ENCODE peak calls at places on chromosomes 3 and 15, in ten cellular contexts. One of them, this sample, is unnamed.

GRCh38 chr3:183178833-183179549 is 16.5 kb upstream of the LAMP3 start:
- DNase-seq in left lobe of liver: no peak
- DNase-seq in dorsolateral prefrontal cortex: peak; percentile 78
- DNase-seq in tibial artery: no peak
- DNase-seq in WTC11: peak; percentile 76
- DNase-seq in dermis blood vessel endothelial cell: peak; percentile 79
- DNase-seq in AG04450: no peak
- DNase-seq in putamen: peak; percentile 47
- DNase-seq in posterior cingulate gyrus: peak; percentile 64
- DNase-seq in activated naive CD4-positive, alpha-beta T cell treated with anti-CD3 and anti-CD28 coated beads, Interleukin-2, amount 10 ng/mL, durations not matched to agents 7 days and 5 days: peak; percentile 60
- DNase-seq in this sample: no peak

GRCh38 chr3:27485853-27486252 is 1.7 kb upstream of the SLC4A7 start:
- DNase-seq in left lobe of liver: no peak
- DNase-seq in dorsolateral prefrontal cortex: no peak
- DNase-seq in tibial artery: no peak
- DNase-seq in WTC11: no peak
- DNase-seq in dermis blood vessel endothelial cell: no peak
- DNase-seq in AG04450: no peak
- DNase-seq in putamen: no peak
- DNase-seq in posterior cingulate gyrus: no peak
- DNase-seq in activated naive CD4-positive, alpha-beta T cell treated with anti-CD3 and anti-CD28 coated beads, Interleukin-2, amount 10 ng/mL, durations not matched to agents 7 days and 5 days: no peak
- DNase-seq in this sample: no peak

GRCh38 chr3:61066800-61067199 is 184.5 kb downstream of the FHIT start:
- DNase-seq in left lobe of liver: no peak
- DNase-seq in dorsolateral prefrontal cortex: no peak
- DNase-seq in tibial artery: no peak
- DNase-seq in WTC11: no peak
- DNase-seq in dermis blood vessel endothelial cell: no peak
- DNase-seq in AG04450: no peak
- DNase-seq in putamen: no peak
- DNase-seq in posterior cingulate gyrus: no peak
- DNase-seq in activated naive CD4-positive, alpha-beta T cell treated with anti-CD3 and anti-CD28 coated beads, Interleukin-2, amount 10 ng/mL, durations not matched to agents 7 days and 5 days: no peak
- DNase-seq in this sample: no peak

GRCh38 chr3:126129408-126129891 is 45.5 kb upstream of the SLC41A3 start:
- DNase-seq in left lobe of liver: peak; percentile 56
- DNase-seq in dorsolateral prefrontal cortex: no peak
- DNase-seq in tibial artery: peak; percentile 65
- DNase-seq in WTC11: peak; percentile 8
- DNase-seq in dermis blood vessel endothelial cell: peak; percentile 95
- DNase-seq in AG04450: no peak
- DNase-seq in putamen: no peak
- DNase-seq in posterior cingulate gyrus: no peak
- DNase-seq in activated naive CD4-positive, alpha-beta T cell treated with anti-CD3 and anti-CD28 coated beads, Interleukin-2, amount 10 ng/mL, durations not matched to agents 7 days and 5 days: no peak
- DNase-seq in this sample: no peak

GRCh38 chr3:14634763-14635400 is 16.7 kb upstream of the CCDC174 start:
- DNase-seq in left lobe of liver: no peak
- DNase-seq in dorsolateral prefrontal cortex: no peak
- DNase-seq in tibial artery: no peak
- DNase-seq in WTC11: no peak
- DNase-seq in dermis blood vessel endothelial cell: peak; percentile 86
- DNase-seq in AG04450: no peak
- DNase-seq in putamen: no peak
- DNase-seq in posterior cingulate gyrus: no peak
- DNase-seq in activated naive CD4-positive, alpha-beta T cell treated with anti-CD3 and anti-CD28 coated beads, Interleukin-2, amount 10 ng/mL, durations not matched to agents 7 days and 5 days: no peak
- DNase-seq in this sample: no peak

GRCh38 chr15:24943361-24943760 is 11.4 kb upstream of the SNRPN start:
- DNase-seq in left lobe of liver: no peak
- DNase-seq in dorsolateral prefrontal cortex: no peak
- DNase-seq in tibial artery: no peak
- DNase-seq in WTC11: no peak
- DNase-seq in dermis blood vessel endothelial cell: no peak
- DNase-seq in AG04450: no peak
- DNase-seq in putamen: no peak
- DNase-seq in posterior cingulate gyrus: no peak
- DNase-seq in activated naive CD4-positive, alpha-beta T cell treated with anti-CD3 and anti-CD28 coated beads, Interleukin-2, amount 10 ng/mL, durations not matched to agents 7 days and 5 days: no peak
- DNase-seq in this sample: no peak

GRCh38 chr3:155080692-155081091 is 573 bp downstream of the MME start:
- DNase-seq in left lobe of liver: no peak
- DNase-seq in dorsolateral prefrontal cortex: no peak
- DNase-seq in tibial artery: no peak
- DNase-seq in WTC11: no peak
- DNase-seq in dermis blood vessel endothelial cell: peak; percentile 7
- DNase-seq in AG04450: no peak
- DNase-seq in putamen: peak; percentile 52
- DNase-seq in posterior cingulate gyrus: no peak
- DNase-seq in activated naive CD4-positive, alpha-beta T cell treated with anti-CD3 and anti-CD28 coated beads, Interleukin-2, amount 10 ng/mL, durations not matched to agents 7 days and 5 days: no peak
- DNase-seq in this sample: no peak

GRCh38 chr3:58041826-58042324 is 33.7 kb downstream of the FLNB start:
- DNase-seq in left lobe of liver: no peak
- DNase-seq in dorsolateral prefrontal cortex: no peak
- DNase-seq in tibial artery: no peak
- DNase-seq in WTC11: no peak
- DNase-seq in dermis blood vessel endothelial cell: peak; percentile 69
- DNase-seq in AG04450: peak; percentile 71
- DNase-seq in putamen: no peak
- DNase-seq in posterior cingulate gyrus: no peak
- DNase-seq in activated naive CD4-positive, alpha-beta T cell treated with anti-CD3 and anti-CD28 coated beads, Interleukin-2, amount 10 ng/mL, durations not matched to agents 7 days and 5 days: no peak
- DNase-seq in this sample: no peak

GRCh38 chr15:70095387-70096214 is 2.1 kb downstream of the TLE3 start:
- DNase-seq in left lobe of liver: no peak
- DNase-seq in dorsolateral prefrontal cortex: no peak
- DNase-seq in tibial artery: peak; percentile 73
- DNase-seq in WTC11: peak; percentile 73
- DNase-seq in dermis blood vessel endothelial cell: peak; percentile 35
- DNase-seq in AG04450: no peak
- DNase-seq in putamen: no peak
- DNase-seq in posterior cingulate gyrus: no peak
- DNase-seq in activated naive CD4-positive, alpha-beta T cell treated with anti-CD3 and anti-CD28 coated beads, Interleukin-2, amount 10 ng/mL, durations not matched to agents 7 days and 5 days: peak; percentile 50
- DNase-seq in this sample: no peak

GRCh38 chr15:90104551-90104950 is 2.3 kb upstream of the IDH2 start:
- DNase-seq in left lobe of liver: peak; percentile 80
- DNase-seq in dorsolateral prefrontal cortex: no peak
- DNase-seq in tibial artery: peak; percentile 51
- DNase-seq in WTC11: no peak
- DNase-seq in dermis blood vessel endothelial cell: no peak
- DNase-seq in AG04450: no peak
- DNase-seq in putamen: no peak
- DNase-seq in posterior cingulate gyrus: no peak
- DNase-seq in activated naive CD4-positive, alpha-beta T cell treated with anti-CD3 and anti-CD28 coated beads, Interleukin-2, amount 10 ng/mL, durations not matched to agents 7 days and 5 days: no peak
- DNase-seq in this sample: no peak

GRCh38 chr3:42685363-42685881 is at the start of gene KLHL40:
- DNase-seq in left lobe of liver: no peak
- DNase-seq in dorsolateral prefrontal cortex: no peak
- DNase-seq in tibial artery: peak; percentile 58
- DNase-seq in WTC11: no peak
- DNase-seq in dermis blood vessel endothelial cell: no peak
- DNase-seq in AG04450: no peak
- DNase-seq in putamen: no peak
- DNase-seq in posterior cingulate gyrus: no peak
- DNase-seq in activated naive CD4-positive, alpha-beta T cell treated with anti-CD3 and anti-CD28 coated beads, Interleukin-2, amount 10 ng/mL, durations not matched to agents 7 days and 5 days: no peak
- DNase-seq in this sample: no peak

GRCh38 chr3:159844801-159845261 is 143.8 kb upstream of the IL12A start:
- DNase-seq in left lobe of liver: no peak
- DNase-seq in dorsolateral prefrontal cortex: no peak
- DNase-seq in tibial artery: no peak
- DNase-seq in WTC11: no peak
- DNase-seq in dermis blood vessel endothelial cell: no peak
- DNase-seq in AG04450: no peak
- DNase-seq in putamen: no peak
- DNase-seq in posterior cingulate gyrus: peak; percentile 65
- DNase-seq in activated naive CD4-positive, alpha-beta T cell treated with anti-CD3 and anti-CD28 coated beads, Interleukin-2, amount 10 ng/mL, durations not matched to agents 7 days and 5 days: no peak
- DNase-seq in this sample: no peak

GRCh38 chr15:68528891-68529290 is 49.9 kb upstream of the CORO2B start:
- DNase-seq in left lobe of liver: no peak
- DNase-seq in dorsolateral prefrontal cortex: no peak
- DNase-seq in tibial artery: no peak
- DNase-seq in WTC11: no peak
- DNase-seq in dermis blood vessel endothelial cell: peak; percentile 73
- DNase-seq in AG04450: no peak
- DNase-seq in putamen: no peak
- DNase-seq in posterior cingulate gyrus: no peak
- DNase-seq in activated naive CD4-positive, alpha-beta T cell treated with anti-CD3 and anti-CD28 coated beads, Interleukin-2, amount 10 ng/mL, durations not matched to agents 7 days and 5 days: no peak
- DNase-seq in this sample: no peak

GRCh38 chr15:73325191-73325980 is 43.4 kb downstream of the HCN4 start:
- DNase-seq in left lobe of liver: no peak
- DNase-seq in dorsolateral prefrontal cortex: no peak
- DNase-seq in tibial artery: peak; percentile 54
- DNase-seq in WTC11: peak; percentile 41
- DNase-seq in dermis blood vessel endothelial cell: peak; percentile 2
- DNase-seq in AG04450: no peak
- DNase-seq in putamen: no peak
- DNase-seq in posterior cingulate gyrus: no peak
- DNase-seq in activated naive CD4-positive, alpha-beta T cell treated with anti-CD3 and anti-CD28 coated beads, Interleukin-2, amount 10 ng/mL, durations not matched to agents 7 days and 5 days: peak; percentile 27
- DNase-seq in this sample: no peak

GRCh38 chr3:106261396-106261795 is 392.6 kb upstream of the CBLB start:
- DNase-seq in left lobe of liver: no peak
- DNase-seq in dorsolateral prefrontal cortex: no peak
- DNase-seq in tibial artery: no peak
- DNase-seq in WTC11: no peak
- DNase-seq in dermis blood vessel endothelial cell: no peak
- DNase-seq in AG04450: no peak
- DNase-seq in putamen: no peak
- DNase-seq in posterior cingulate gyrus: no peak
- DNase-seq in activated naive CD4-positive, alpha-beta T cell treated with anti-CD3 and anti-CD28 coated beads, Interleukin-2, amount 10 ng/mL, durations not matched to agents 7 days and 5 days: no peak
- DNase-seq in this sample: no peak

GRCh38 chr3:37337481-37337880 is 163.1 kb upstream of the LRRFIP2 start:
- DNase-seq in left lobe of liver: no peak
- DNase-seq in dorsolateral prefrontal cortex: no peak
- DNase-seq in tibial artery: no peak
- DNase-seq in WTC11: no peak
- DNase-seq in dermis blood vessel endothelial cell: no peak
- DNase-seq in AG04450: no peak
- DNase-seq in putamen: no peak
- DNase-seq in posterior cingulate gyrus: no peak
- DNase-seq in activated naive CD4-positive, alpha-beta T cell treated with anti-CD3 and anti-CD28 coated beads, Interleukin-2, amount 10 ng/mL, durations not matched to agents 7 days and 5 days: no peak
- DNase-seq in this sample: no peak

GRCh38 chr15:70008697-70009285 is 88.9 kb downstream of the TLE3 start:
- DNase-seq in left lobe of liver: no peak
- DNase-seq in dorsolateral prefrontal cortex: no peak
- DNase-seq in tibial artery: no peak
- DNase-seq in WTC11: no peak
- DNase-seq in dermis blood vessel endothelial cell: no peak
- DNase-seq in AG04450: no peak
- DNase-seq in putamen: no peak
- DNase-seq in posterior cingulate gyrus: no peak
- DNase-seq in activated naive CD4-positive, alpha-beta T cell treated with anti-CD3 and anti-CD28 coated beads, Interleukin-2, amount 10 ng/mL, durations not matched to agents 7 days and 5 days: no peak
- DNase-seq in this sample: no peak

GRCh38 chr3:150721285-150722130 is 17.8 kb upstream of the ERICH6 start:
- DNase-seq in left lobe of liver: no peak
- DNase-seq in dorsolateral prefrontal cortex: no peak
- DNase-seq in tibial artery: no peak
- DNase-seq in WTC11: no peak
- DNase-seq in dermis blood vessel endothelial cell: peak; percentile 80
- DNase-seq in AG04450: peak; percentile 36
- DNase-seq in putamen: peak; percentile 57
- DNase-seq in posterior cingulate gyrus: no peak
- DNase-seq in activated naive CD4-positive, alpha-beta T cell treated with anti-CD3 and anti-CD28 coated beads, Interleukin-2, amount 10 ng/mL, durations not matched to agents 7 days and 5 days: no peak
- DNase-seq in this sample: peak; percentile 45

GRCh38 chr3:8837172-8837571 is 67.8 kb upstream of the OXTR start:
- DNase-seq in left lobe of liver: no peak
- DNase-seq in dorsolateral prefrontal cortex: no peak
- DNase-seq in tibial artery: no peak
- DNase-seq in WTC11: no peak
- DNase-seq in dermis blood vessel endothelial cell: no peak
- DNase-seq in AG04450: no peak
- DNase-seq in putamen: no peak
- DNase-seq in posterior cingulate gyrus: no peak
- DNase-seq in activated naive CD4-positive, alpha-beta T cell treated with anti-CD3 and anti-CD28 coated beads, Interleukin-2, amount 10 ng/mL, durations not matched to agents 7 days and 5 days: no peak
- DNase-seq in this sample: no peak

GRCh38 chr15:77940548-77940947 is 137.0 kb downstream of the TBC1D2B start:
- DNase-seq in left lobe of liver: no peak
- DNase-seq in dorsolateral prefrontal cortex: no peak
- DNase-seq in tibial artery: no peak
- DNase-seq in WTC11: no peak
- DNase-seq in dermis blood vessel endothelial cell: no peak
- DNase-seq in AG04450: no peak
- DNase-seq in putamen: no peak
- DNase-seq in posterior cingulate gyrus: no peak
- DNase-seq in activated naive CD4-positive, alpha-beta T cell treated with anti-CD3 and anti-CD28 coated beads, Interleukin-2, amount 10 ng/mL, durations not matched to agents 7 days and 5 days: no peak
- DNase-seq in this sample: no peak

This sample was measured in HCT116.